ENCODE peak calls at places on chromosomes 12 and 14, in eight cellular contexts. A is left lung, V is DND-41, B is cardiac muscle cell, U is IMR-90, I is hepatocyte, Q is trophoblast cell, R is pancreas. M is an unnamed sample.

GRCh38 chr12:123483602-123484273 is 25.8 kb downstream of the SNRNP35 start:
- DNase-seq in U (no peak), V (peak), Q (no peak), R (no peak), A (no peak), B (no peak), I (no peak), M (no peak)

GRCh38 chr12:127655691-127656090 is 611.3 kb upstream of the TMEM132C start:
- DNase-seq in U (peak), B (no peak), V (no peak), R (no peak), A (no peak), Q (no peak), I (no peak), M (no peak)

GRCh38 chr14:25381498-25381897 is 331.6 kb upstream of the STXBP6 start:
- DNase-seq in R (no peak), B (no peak), A (no peak), U (no peak), Q (no peak), I (peak), V (no peak), M (no peak)

GRCh38 chr12:9363145-9363544 is 154.9 kb upstream of the PZP start:
- DNase-seq in B (no peak), I (no peak), A (no peak), U (no peak), V (no peak), R (no peak), Q (no peak), M (no peak)

GRCh38 chr14:64654072-64654899 is 49.9 kb upstream of the PLEKHG3 start:
- DNase-seq in A (no peak), Q (no peak), B (no peak), V (no peak), I (peak), R (no peak), U (peak), M (no peak)

GRCh38 chr12:111405856-111406473 is at the start of gene SH2B3:
- DNase-seq in R (no peak), B (no peak), A (no peak), U (peak), Q (no peak), V (peak), I (no peak), M (peak)

GRCh38 chr12:128258866-128259555 is 8.0 kb upstream of the TMEM132C start:
- DNase-seq in A (no peak), I (peak), B (peak), V (no peak), U (no peak), R (no peak), Q (no peak), M (no peak)

GRCh38 chr12:77116277-77116676 is 50.9 kb upstream of the E2F7 start:
- DNase-seq in R (no peak), Q (no peak), B (no peak), U (peak), I (no peak), V (no peak), A (no peak), M (no peak)

GRCh38 chr14:55412686-55413085 is 1.1 kb upstream of the ATG14 start:
- DNase-seq in U (no peak), I (peak), Q (peak), B (no peak), V (no peak), A (no peak), R (no peak), M (no peak)

GRCh38 chr14:103527408-103528157 is 1.4 kb upstream of the TRMT61A start:
- DNase-seq in R (no peak), V (no peak), B (no peak), I (no peak), U (no peak), A (no peak), Q (no peak), M (no peak)

DNA sequence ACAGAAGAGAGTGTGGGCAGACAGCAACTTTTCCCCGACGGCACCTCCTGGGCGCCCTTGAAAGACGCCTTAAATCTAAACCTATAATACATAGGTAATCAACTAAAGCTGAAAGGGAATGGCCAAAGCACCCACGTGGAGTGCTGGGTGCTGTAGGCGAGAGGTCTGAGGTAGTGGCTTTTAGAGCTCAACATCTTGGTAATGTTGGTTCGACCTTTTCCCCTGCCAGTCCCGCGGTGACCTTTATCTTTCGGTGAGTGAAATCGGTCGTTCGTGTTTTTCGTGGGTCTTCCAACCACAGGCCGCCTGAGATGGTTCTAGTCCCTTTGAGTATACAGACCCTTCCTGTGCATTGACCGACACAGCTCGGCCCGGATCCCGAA is 9.1 kb downstream of the OR6S1 start:
- DNase-seq in B (no peak), I (no peak), U (no peak), R (no peak), Q (no peak), A (no peak), V (no peak), M (no peak)
- H3K4me3 ChIP-seq in B (peak), I (peak), U (peak), R (no peak), Q (peak), A (no peak), V (no peak), M (peak)

DNA sequence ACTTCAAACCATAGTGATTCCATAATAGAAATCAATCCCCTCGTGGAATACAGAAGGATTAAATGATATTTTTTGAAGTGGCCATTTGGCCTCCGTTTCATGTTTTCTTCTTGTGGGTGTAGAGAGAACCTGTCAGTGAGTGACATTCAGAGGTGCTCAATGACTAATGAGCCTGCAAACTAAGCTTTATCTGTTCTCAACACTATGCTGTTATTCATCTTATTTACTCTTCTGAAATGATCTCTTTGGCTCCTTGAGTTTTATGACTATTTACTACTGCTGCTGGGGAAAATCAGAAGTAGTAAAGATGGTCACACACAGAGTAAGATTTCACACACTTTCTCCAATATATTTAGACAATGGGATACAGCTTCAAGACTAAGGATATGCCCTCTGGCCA is 30.4 kb downstream of the ATP2B1 start:
- DNase-seq in Q (no peak), V (no peak), A (no peak), B (no peak), R (no peak), U (no peak), I (no peak), M (no peak)
- H3K27ac ChIP-seq in Q (no peak), V (no peak), A (no peak), B (no peak), R (no peak), U (no peak), I (no peak), M (no peak)

GRCh38 chr12:116337312-116337711 is 59.8 kb upstream of the MED13L start:
- DNase-seq in I (no peak), V (no peak), A (no peak), R (no peak), U (no peak), Q (no peak), B (no peak), M (no peak)
- H3K4me3 ChIP-seq in I (no peak), V (no peak), A (no peak), R (no peak), U (no peak), Q (no peak), B (no peak), M (no peak)

GRCh38 chr12:121932176-121932536 is 13.8 kb downstream of the CFAP251 start:
- DNase-seq in Q (no peak), U (no peak), V (no peak), B (no peak), R (no peak), I (no peak), A (no peak), M (no peak)

GRCh38 chr12:121934318-121934682 is 15.9 kb downstream of the CFAP251 start:
- DNase-seq in R (no peak), A (no peak), U (peak), Q (peak), I (no peak), B (no peak), V (no peak), M (no peak)

GRCh38 chr12:121932914-121933521 is 14.6 kb downstream of the CFAP251 start:
- DNase-seq in A (no peak), Q (no peak), R (no peak), U (no peak), V (no peak), I (no peak), B (no peak), M (no peak)

GRCh38 chr12:121930862-121931261 is 12.5 kb downstream of the CFAP251 start:
- DNase-seq in Q (no peak), V (no peak), I (no peak), A (no peak), U (no peak), R (no peak), B (no peak), M (no peak)

DNA sequence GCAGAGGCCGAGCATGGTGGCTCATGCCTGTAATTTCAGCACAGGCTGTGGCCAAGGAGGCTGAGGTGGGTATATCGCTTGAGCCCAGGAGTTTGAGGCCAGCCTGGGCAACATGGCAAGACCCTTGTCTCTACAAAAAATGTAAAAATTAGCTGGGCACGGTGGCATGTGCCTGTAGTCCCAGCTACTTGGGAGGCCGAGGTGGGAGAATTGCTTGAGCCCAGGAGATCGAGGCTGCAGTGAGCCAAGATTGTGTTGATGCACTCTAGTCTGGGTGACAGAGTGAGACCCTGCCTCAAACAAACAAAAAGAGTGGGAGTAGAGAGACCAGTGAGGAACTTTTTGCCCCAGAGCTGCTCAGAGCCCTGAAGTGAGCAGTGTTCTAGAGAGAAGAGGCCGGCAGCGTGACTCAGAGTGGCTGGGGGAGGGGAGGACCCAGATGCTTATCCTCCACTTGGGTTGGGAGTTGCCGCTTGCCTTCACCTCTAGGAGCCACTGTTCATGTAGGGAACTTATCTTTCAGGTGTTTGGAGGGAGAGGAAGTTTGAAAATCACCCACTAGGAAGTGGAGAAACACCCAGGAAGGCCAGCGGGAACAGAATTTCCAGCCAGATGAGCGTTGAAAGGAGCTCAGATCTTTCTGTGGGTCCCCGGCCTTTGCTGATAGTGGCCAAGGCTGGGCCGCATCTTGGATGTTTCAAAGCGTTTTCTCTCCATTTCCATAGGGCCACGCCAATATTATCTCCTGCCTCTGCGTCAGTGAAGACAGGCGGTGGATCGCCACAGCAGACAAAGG is 15.3 kb downstream of the CFAP251 start:
- DNase-seq in V (no peak), A (peak), Q (no peak), B (peak), U (peak), R (no peak), I (peak), M (no peak)
- H3K27ac ChIP-seq in V (no peak), A (no peak), Q (no peak), B (no peak), U (no peak), R (no peak), I (no peak), M (no peak)

GRCh38 chr14:72715215-72715909 is 178.5 kb downstream of the DPF3 start:
- DNase-seq in B (peak), I (no peak), Q (no peak), U (peak), A (no peak), R (no peak), V (no peak), M (no peak)
- H3K4me3 ChIP-seq in B (no peak), I (no peak), Q (no peak), U (no peak), A (no peak), R (no peak), V (no peak), M (no peak)

GRCh38 chr12:93425736-93426363 is 15.9 kb downstream of the UBE2N start:
- DNase-seq in Q (no peak), B (no peak), A (no peak), V (no peak), I (no peak), R (no peak), U (no peak), M (no peak)

GRCh38 chr12:93427779-93428564 is 13.8 kb downstream of the UBE2N start:
- DNase-seq in V (no peak), B (no peak), I (no peak), U (peak), Q (no peak), R (no peak), A (no peak), M (no peak)

GRCh38 chr12:93429448-93429847 is 12.3 kb downstream of the UBE2N start:
- DNase-seq in B (no peak), U (no peak), Q (no peak), I (no peak), V (no peak), R (no peak), A (no peak), M (no peak)

GRCh38 chr12:93429852-93430251 is 11.9 kb downstream of the UBE2N start:
- DNase-seq in I (no peak), Q (no peak), R (no peak), A (no peak), B (no peak), U (no peak), V (no peak), M (no peak)

DNA sequence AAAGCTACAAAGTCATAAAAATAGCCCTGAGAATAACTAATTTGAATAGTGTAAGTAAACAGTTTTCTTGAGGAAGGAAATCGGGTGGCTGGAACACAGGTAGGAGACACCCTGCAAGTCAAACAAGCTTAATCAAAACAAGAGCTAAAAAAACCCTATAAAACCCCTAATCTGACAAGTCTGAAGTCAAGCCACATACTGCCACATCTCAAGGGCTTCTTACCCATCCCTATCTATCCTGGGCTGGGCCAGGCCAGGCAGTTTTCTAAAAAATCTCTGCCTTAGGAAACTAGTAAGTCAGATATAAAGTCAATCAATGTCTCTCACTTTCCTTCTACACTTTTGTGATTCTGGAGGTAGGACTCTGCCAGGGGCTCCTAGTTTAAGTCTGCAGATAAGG is 15.3 kb downstream of the UBE2N start:
- DNase-seq in I (no peak), R (no peak), Q (no peak), V (no peak), A (no peak), U (no peak), B (no peak), M (no peak)
- H3K27ac ChIP-seq in I (no peak), R (no peak), Q (no peak), V (no peak), A (no peak), U (no peak), B (peak), M (no peak)

GRCh38 chr14:90853116-90853515 is 36.9 kb upstream of the TTC7B start:
- DNase-seq in B (no peak), V (no peak), R (no peak), A (no peak), Q (no peak), I (no peak), U (no peak), M (no peak)

GRCh38 chr14:90857866-90858265 is 41.6 kb upstream of the TTC7B start:
- DNase-seq in Q (no peak), I (no peak), U (no peak), B (no peak), R (no peak), V (no peak), A (no peak), M (no peak)

GRCh38 chr14:90858511-90858910 is 42.3 kb upstream of the TTC7B start:
- DNase-seq in U (no peak), I (no peak), B (no peak), R (no peak), Q (no peak), A (no peak), V (no peak), M (no peak)
- H3K4me3 ChIP-seq in U (no peak), I (no peak), B (no peak), R (no peak), Q (no peak), A (peak), V (no peak), M (no peak)

GRCh38 chr12:67595365-67595764 is 53.2 kb upstream of the DYRK2 start:
- DNase-seq in R (no peak), V (no peak), B (no peak), U (no peak), I (no peak), A (no peak), Q (peak), M (no peak)

GRCh38 chr12:67594888-67595287 is 53.7 kb upstream of the DYRK2 start:
- DNase-seq in I (no peak), B (no peak), R (no peak), U (no peak), V (no peak), A (no peak), Q (no peak), M (no peak)

GRCh38 chr12:67593871-67594330 is 54.6 kb upstream of the DYRK2 start:
- DNase-seq in A (no peak), B (peak), V (no peak), Q (no peak), R (no peak), U (no peak), I (no peak), M (no peak)

GRCh38 chr12:67592228-67593011 is 56.1 kb upstream of the DYRK2 start:
- DNase-seq in Q (peak), R (no peak), I (peak), A (no peak), B (no peak), U (peak), V (peak), M (peak)

GRCh38 chr12:67593041-67593870 is 55.3 kb upstream of the DYRK2 start:
- DNase-seq in I (peak), R (peak), U (peak), V (no peak), Q (peak), A (peak), B (no peak), M (peak)
- H3K27ac ChIP-seq in I (peak), R (no peak), U (no peak), V (peak), Q (peak), A (no peak), B (no peak), M (peak)

M was measured in colonic mucosa.